ENCODE peak calls at places on chromosomes 3 and 15, in four cellular contexts. One of them, this sample, is unnamed.
A peak's percentile ranks its signal among the peaks of the same experiment; 100 is the strongest.

GRCh38 chr3:184067573-184068055 is 14.8 kb downstream of the HTR3C start:
- DNase-seq in PC-3: no peak
- DNase-seq in GM23338: no peak
- DNase-seq in PC-9: no peak
- DNase-seq in this sample: peak; percentile 47

GRCh38 chr3:141410861-141411771 is 42.8 kb downstream of the ZBTB38 start:
- DNase-seq in PC-3: peak; percentile 46
- DNase-seq in GM23338: no peak
- DNase-seq in PC-9: no peak
- DNase-seq in this sample: no peak

GRCh38 chr15:68415061-68415460 is 16.9 kb downstream of the ITGA11 start:
- DNase-seq in PC-3: no peak
- DNase-seq in GM23338: no peak
- DNase-seq in PC-9: no peak
- DNase-seq in this sample: no peak

GRCh38 chr3:66797916-66798560 is 200.1 kb upstream of the KBTBD8 start:
- DNase-seq in PC-3: no peak
- DNase-seq in GM23338: peak; percentile 87
- DNase-seq in PC-9: no peak
- DNase-seq in this sample: peak; percentile 70

GRCh38 chr3:180947761-180948390 is 35.4 kb downstream of the FXR1 start:
- DNase-seq in PC-3: no peak
- DNase-seq in GM23338: no peak
- DNase-seq in PC-9: no peak
- DNase-seq in this sample: no peak

GRCh38 chr3:160150066-160150465 is 75.2 kb upstream of the C3orf80 start:
- DNase-seq in PC-3: no peak
- DNase-seq in GM23338: no peak
- DNase-seq in PC-9: no peak
- DNase-seq in this sample: no peak

GRCh38 chr3:132659000-132659369 is 624 bp downstream of the ACAD11 start:
- DNase-seq in PC-3: no peak
- DNase-seq in GM23338: peak; percentile 55
- DNase-seq in PC-9: no peak
- DNase-seq in this sample: peak; percentile 76

GRCh38 chr3:66705071-66705470 is 204.2 kb upstream of the LRIG1 start:
- DNase-seq in PC-3: no peak
- DNase-seq in GM23338: no peak
- DNase-seq in PC-9: no peak
- DNase-seq in this sample: no peak

GRCh38 chr3:89571298-89571697 is 463.9 kb downstream of the EPHA3 start:
- DNase-seq in PC-3: no peak
- DNase-seq in GM23338: no peak
- DNase-seq in PC-9: no peak
- DNase-seq in this sample: no peak

GRCh38 chr3:177921153-177921552 is 615.1 kb upstream of the KCNMB2 start:
- DNase-seq in PC-3: no peak
- DNase-seq in GM23338: no peak
- DNase-seq in PC-9: no peak
- DNase-seq in this sample: no peak

GRCh38 chr15:94056314-94056713 is 175.0 kb upstream of the MCTP2 start:
- DNase-seq in PC-3: peak; percentile 6
- DNase-seq in GM23338: no peak
- DNase-seq in PC-9: no peak
- DNase-seq in this sample: no peak

GRCh38 chr3:78820497-78820896 is 947.3 kb downstream of the ROBO1 start:
- DNase-seq in PC-3: no peak
- DNase-seq in GM23338: no peak
- DNase-seq in PC-9: no peak
- DNase-seq in this sample: no peak

GRCh38 chr3:42055291-42055690 is 35.9 kb upstream of the TRAK1 start:
- DNase-seq in PC-3: peak; percentile 43
- DNase-seq in GM23338: no peak
- DNase-seq in PC-9: no peak
- DNase-seq in this sample: no peak

GRCh38 chr3:53122255-53122932 is 7.8 kb downstream of the RFT1 start:
- DNase-seq in PC-3: no peak
- DNase-seq in GM23338: no peak
- DNase-seq in PC-9: no peak
- DNase-seq in this sample: no peak

GRCh38 chr3:6112546-6112945 is 748.4 kb upstream of the GRM7 start:
- DNase-seq in PC-3: peak; percentile 4
- DNase-seq in GM23338: no peak
- DNase-seq in PC-9: no peak
- DNase-seq in this sample: no peak

GRCh38 chr15:50003786-50004334 is 115.2 kb downstream of the ATP8B4 start:
- DNase-seq in PC-3: peak; percentile 87
- DNase-seq in GM23338: peak; percentile 95
- DNase-seq in PC-9: peak; percentile 71
- DNase-seq in this sample: peak; percentile 52

GRCh38 chr3:169969696-169970095 is 3.1 kb downstream of the SEC62 start:
- DNase-seq in PC-3: no peak
- DNase-seq in GM23338: no peak
- DNase-seq in PC-9: no peak
- DNase-seq in this sample: no peak
- H3K4me2 ChIP-seq in PC-3: no peak overlapping the region
- H3K4me2 ChIP-seq in GM23338: no peak overlapping the region
- H3K4me2 ChIP-seq in PC-9: no peak overlapping the region
- H3K4me2 ChIP-seq in this sample: no peak overlapping the region

GRCh38 chr3:167078070-167078622 is 302.0 kb downstream of the ZBBX start:
- DNase-seq in PC-3: peak; percentile 12
- DNase-seq in GM23338: peak; percentile 19
- DNase-seq in PC-9: no peak
- DNase-seq in this sample: no peak
- H2AFZ ChIP-seq in PC-3: peak overlapping the region; percentile 64
- H2AFZ ChIP-seq in GM23338: peak overlapping the region; percentile 28
- H2AFZ ChIP-seq in PC-9: peak overlapping the region; percentile 55
- H2AFZ ChIP-seq in this sample: no peak overlapping the region

DNA sequence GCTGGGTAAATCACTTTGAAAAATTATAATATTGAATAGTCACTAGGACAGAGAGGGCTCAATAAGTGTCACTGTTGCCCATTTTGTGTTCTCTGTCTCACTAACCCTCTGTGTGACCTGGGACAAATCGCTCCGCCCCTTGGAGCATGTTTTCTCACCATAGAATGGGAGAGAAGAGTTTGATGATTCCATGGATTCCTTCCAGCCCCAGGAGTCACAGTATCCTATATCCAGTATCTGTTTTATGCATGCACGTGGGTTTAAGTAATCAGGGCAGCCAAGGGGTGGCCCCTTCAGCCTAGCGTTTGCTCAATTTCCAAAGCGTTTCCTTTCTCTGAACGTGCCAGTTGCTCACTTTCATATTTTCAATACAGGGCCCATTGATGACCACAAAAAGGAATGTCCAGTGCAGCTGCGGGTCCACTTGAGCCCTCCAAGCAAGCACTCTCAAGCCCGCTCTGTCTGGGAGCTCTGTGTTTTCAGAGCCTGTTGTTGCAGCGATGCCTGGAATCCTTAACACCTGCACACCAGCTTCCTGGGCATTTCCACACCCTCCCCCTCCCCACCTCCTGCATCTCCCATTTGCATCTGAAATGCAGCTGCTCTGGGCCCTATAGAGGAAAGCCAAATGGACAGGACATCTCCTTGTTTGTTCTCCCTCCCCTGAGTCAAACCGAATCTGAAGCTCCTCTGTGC is 164.4 kb upstream of the LPP start:
- DNase-seq in PC-3: no peak
- DNase-seq in GM23338: peak; percentile 95
- DNase-seq in PC-9: no peak
- DNase-seq in this sample: no peak
- H3K4me2 ChIP-seq in PC-3: no peak overlapping the region
- H3K4me2 ChIP-seq in GM23338: peak overlapping the region; percentile 66
- H3K4me2 ChIP-seq in PC-9: no peak overlapping the region
- H3K4me2 ChIP-seq in this sample: no peak overlapping the region

DNA sequence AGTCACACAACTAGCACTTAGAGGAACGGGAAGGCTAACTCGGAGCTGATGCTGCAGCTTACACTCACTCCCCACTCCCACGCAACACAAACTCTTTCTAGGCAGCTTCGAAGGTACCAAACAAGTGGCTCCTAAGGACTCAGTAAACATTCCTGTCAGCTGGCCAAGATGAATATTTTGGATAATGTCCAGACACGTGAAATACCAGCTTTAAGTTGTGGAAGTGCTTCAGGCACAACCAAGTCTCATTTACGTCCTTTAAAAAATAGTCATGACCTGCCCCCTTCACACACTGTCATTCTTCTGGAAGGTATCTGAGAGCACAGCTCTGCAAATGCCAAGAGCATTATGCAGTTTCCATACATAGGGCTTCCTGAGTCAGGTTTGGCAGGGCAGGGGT is 1005.9 kb upstream of the CFAP20DC start:
- DNase-seq in PC-3: peak; percentile 27
- DNase-seq in GM23338: no peak
- DNase-seq in PC-9: no peak
- DNase-seq in this sample: no peak
- H2AFZ ChIP-seq in PC-3: no peak overlapping the region
- H2AFZ ChIP-seq in GM23338: no peak overlapping the region
- H2AFZ ChIP-seq in PC-9: no peak overlapping the region
- H2AFZ ChIP-seq in this sample: no peak overlapping the region

DNA sequence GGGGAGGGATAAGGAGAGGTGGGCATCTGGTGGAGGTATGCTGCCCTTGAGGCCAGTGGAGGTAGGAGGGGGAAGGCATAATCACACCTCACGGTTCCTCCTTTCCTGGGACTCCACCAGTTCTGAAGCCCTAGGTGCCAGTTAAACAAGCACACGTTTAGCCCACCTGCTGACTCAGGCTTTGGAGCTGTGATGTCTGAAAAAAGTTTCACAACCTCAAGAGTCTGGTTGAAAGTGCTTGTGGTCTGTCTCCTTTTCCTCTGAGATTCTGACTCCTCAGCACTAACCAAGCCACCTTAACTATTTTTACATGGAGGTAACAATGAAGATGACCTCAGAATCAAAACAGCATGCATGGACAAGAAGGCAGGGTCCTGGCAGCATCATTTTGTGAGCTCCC is 23.0 kb downstream of the HPS3 start:
- DNase-seq in PC-3: no peak
- DNase-seq in GM23338: no peak
- DNase-seq in PC-9: no peak
- DNase-seq in this sample: no peak
- H3K4me2 ChIP-seq in PC-3: no peak overlapping the region
- H3K4me2 ChIP-seq in GM23338: no peak overlapping the region
- H3K4me2 ChIP-seq in PC-9: no peak overlapping the region
- H3K4me2 ChIP-seq in this sample: peak overlapping the region; percentile 30

GRCh38 chr15:69887553-69887952 is 210.2 kb downstream of the TLE3 start:
- DNase-seq in PC-3: no peak
- DNase-seq in GM23338: no peak
- DNase-seq in PC-9: no peak
- DNase-seq in this sample: no peak
- H2AFZ ChIP-seq in PC-3: no peak overlapping the region
- H2AFZ ChIP-seq in GM23338: no peak overlapping the region
- H2AFZ ChIP-seq in PC-9: no peak overlapping the region
- H2AFZ ChIP-seq in this sample: no peak overlapping the region